ENCODE peak calls at places on chromosomes 6 and 20, in eight cellular contexts. One of them, this sample, is unnamed.

GRCh38 chr20:33162753-33163152 is 5.2 kb upstream of the BPIFA2 start:
- DNase-seq in suprapubic skin: peak; percentile 47
- DNase-seq in upper lobe of left lung: no peak
- DNase-seq in HepG2: no peak
- DNase-seq in sigmoid colon: no peak
- DNase-seq in GM12878: no peak
- DNase-seq in esophagus muscularis mucosa: no peak
- DNase-seq in K562: no peak
- DNase-seq in this sample: peak; percentile 21

GRCh38 chr6:24352434-24352833 is 5.4 kb downstream of the DCDC2 start:
- DNase-seq in upper lobe of left lung: no peak
- DNase-seq in sigmoid colon: no peak
- DNase-seq in GM12878: no peak
- DNase-seq in K562: no peak
- DNase-seq in suprapubic skin: no peak
- DNase-seq in HepG2: no peak
- DNase-seq in esophagus muscularis mucosa: no peak
- DNase-seq in this sample: no peak

GRCh38 chr6:132730560-132730959 is 16.7 kb upstream of the VNN1 start:
- DNase-seq in suprapubic skin: no peak
- DNase-seq in HepG2: no peak
- DNase-seq in esophagus muscularis mucosa: no peak
- DNase-seq in GM12878: no peak
- DNase-seq in K562: no peak
- DNase-seq in sigmoid colon: no peak
- DNase-seq in upper lobe of left lung: no peak
- DNase-seq in this sample: no peak

GRCh38 chr20:36344517-36345132 is 38.5 kb downstream of the DLGAP4 start:
- DNase-seq in upper lobe of left lung: no peak
- DNase-seq in GM12878: no peak
- DNase-seq in esophagus muscularis mucosa: no peak
- DNase-seq in suprapubic skin: no peak
- DNase-seq in sigmoid colon: no peak
- DNase-seq in K562: peak; percentile 67
- DNase-seq in HepG2: peak; percentile 59
- DNase-seq in this sample: peak; percentile 37

GRCh38 chr6:129882510-129883023 is 21.5 kb upstream of the TMEM244 start:
- DNase-seq in GM12878: peak; percentile 74
- DNase-seq in upper lobe of left lung: peak; percentile 3
- DNase-seq in sigmoid colon: no peak
- DNase-seq in K562: no peak
- DNase-seq in suprapubic skin: no peak
- DNase-seq in HepG2: no peak
- DNase-seq in esophagus muscularis mucosa: no peak
- DNase-seq in this sample: no peak

GRCh38 chr6:97195117-97195516 is 87.9 kb downstream of the MMS22L start:
- DNase-seq in GM12878: no peak
- DNase-seq in suprapubic skin: no peak
- DNase-seq in esophagus muscularis mucosa: no peak
- DNase-seq in K562: no peak
- DNase-seq in sigmoid colon: no peak
- DNase-seq in HepG2: no peak
- DNase-seq in upper lobe of left lung: no peak
- DNase-seq in this sample: no peak

GRCh38 chr6:39686980-39687379 is 38.2 kb downstream of the KIF6 start:
- DNase-seq in upper lobe of left lung: no peak
- DNase-seq in GM12878: no peak
- DNase-seq in esophagus muscularis mucosa: no peak
- DNase-seq in suprapubic skin: no peak
- DNase-seq in sigmoid colon: no peak
- DNase-seq in K562: no peak
- DNase-seq in HepG2: no peak
- DNase-seq in this sample: no peak

GRCh38 chr6:85996034-85996375 is 353.3 kb upstream of the SYNCRIP start:
- DNase-seq in sigmoid colon: no peak
- DNase-seq in esophagus muscularis mucosa: no peak
- DNase-seq in K562: no peak
- DNase-seq in GM12878: no peak
- DNase-seq in suprapubic skin: no peak
- DNase-seq in upper lobe of left lung: no peak
- DNase-seq in HepG2: no peak
- DNase-seq in this sample: no peak

GRCh38 chr6:145814035-145814500 is 527 bp downstream of the FBXO30 start:
- DNase-seq in K562: peak; percentile 75
- DNase-seq in sigmoid colon: peak; percentile 69
- DNase-seq in esophagus muscularis mucosa: no peak
- DNase-seq in GM12878: peak; percentile 20
- DNase-seq in suprapubic skin: no peak
- DNase-seq in upper lobe of left lung: no peak
- DNase-seq in HepG2: peak; percentile 54
- DNase-seq in this sample: no peak

GRCh38 chr20:10167025-10167424 is 51.6 kb upstream of the SNAP25 start:
- DNase-seq in GM12878: no peak
- DNase-seq in esophagus muscularis mucosa: no peak
- DNase-seq in suprapubic skin: no peak
- DNase-seq in K562: no peak
- DNase-seq in upper lobe of left lung: no peak
- DNase-seq in sigmoid colon: no peak
- DNase-seq in HepG2: no peak
- DNase-seq in this sample: no peak

GRCh38 chr6:85703359-85703758 is 60.7 kb upstream of the SYNCRIP start:
- DNase-seq in suprapubic skin: no peak
- DNase-seq in K562: no peak
- DNase-seq in HepG2: no peak
- DNase-seq in GM12878: no peak
- DNase-seq in sigmoid colon: no peak
- DNase-seq in esophagus muscularis mucosa: no peak
- DNase-seq in upper lobe of left lung: no peak
- DNase-seq in this sample: no peak

GRCh38 chr6:151999194-151999593 is 191.7 kb downstream of the ESR1 start:
- DNase-seq in K562: no peak
- DNase-seq in HepG2: no peak
- DNase-seq in suprapubic skin: no peak
- DNase-seq in sigmoid colon: no peak
- DNase-seq in upper lobe of left lung: no peak
- DNase-seq in esophagus muscularis mucosa: no peak
- DNase-seq in GM12878: no peak
- DNase-seq in this sample: no peak

GRCh38 chr6:166415306-166415705 is 32.6 kb upstream of the MPC1 start:
- DNase-seq in sigmoid colon: no peak
- DNase-seq in suprapubic skin: no peak
- DNase-seq in upper lobe of left lung: no peak
- DNase-seq in GM12878: no peak
- DNase-seq in HepG2: no peak
- DNase-seq in esophagus muscularis mucosa: no peak
- DNase-seq in K562: no peak
- DNase-seq in this sample: no peak

GRCh38 chr6:32854376-32855178 is 585 bp downstream of the PSMB9 start:
- DNase-seq in suprapubic skin: no peak
- DNase-seq in sigmoid colon: peak; percentile 81
- DNase-seq in K562: no peak
- DNase-seq in esophagus muscularis mucosa: no peak
- DNase-seq in GM12878: no peak
- DNase-seq in HepG2: no peak
- DNase-seq in upper lobe of left lung: no peak
- DNase-seq in this sample: peak; percentile 59

GRCh38 chr20:33725607-33726264 is 5.6 kb upstream of the PXMP4 start:
- DNase-seq in K562: no peak
- DNase-seq in HepG2: no peak
- DNase-seq in upper lobe of left lung: no peak
- DNase-seq in esophagus muscularis mucosa: no peak
- DNase-seq in sigmoid colon: no peak
- DNase-seq in suprapubic skin: no peak
- DNase-seq in GM12878: no peak
- DNase-seq in this sample: no peak

GRCh38 chr6:155273438-155273837 is 9.6 kb downstream of the CLDN20 start:
- DNase-seq in sigmoid colon: no peak
- DNase-seq in upper lobe of left lung: no peak
- DNase-seq in GM12878: no peak
- DNase-seq in esophagus muscularis mucosa: no peak
- DNase-seq in HepG2: no peak
- DNase-seq in suprapubic skin: no peak
- DNase-seq in K562: peak; percentile 8
- DNase-seq in this sample: no peak

GRCh38 chr20:25622450-25623224 is 1.2 kb downstream of the NANP start:
- DNase-seq in esophagus muscularis mucosa: no peak
- DNase-seq in sigmoid colon: no peak
- DNase-seq in upper lobe of left lung: no peak
- DNase-seq in GM12878: no peak
- DNase-seq in HepG2: peak; percentile 20
- DNase-seq in suprapubic skin: no peak
- DNase-seq in K562: no peak
- DNase-seq in this sample: no peak

GRCh38 chr20:51345601-51346101 is 196.9 kb downstream of the NFATC2 start:
- DNase-seq in upper lobe of left lung: no peak
- DNase-seq in suprapubic skin: no peak
- DNase-seq in esophagus muscularis mucosa: no peak
- DNase-seq in HepG2: no peak
- DNase-seq in GM12878: no peak
- DNase-seq in K562: no peak
- DNase-seq in sigmoid colon: peak; percentile 58
- DNase-seq in this sample: no peak

GRCh38 chr20:61635721-61636455 is 383.8 kb downstream of the CDH4 start:
- DNase-seq in esophagus muscularis mucosa: no peak
- DNase-seq in suprapubic skin: no peak
- DNase-seq in K562: no peak
- DNase-seq in HepG2: no peak
- DNase-seq in sigmoid colon: no peak
- DNase-seq in upper lobe of left lung: peak; percentile 37
- DNase-seq in GM12878: no peak
- DNase-seq in this sample: no peak

DNA sequence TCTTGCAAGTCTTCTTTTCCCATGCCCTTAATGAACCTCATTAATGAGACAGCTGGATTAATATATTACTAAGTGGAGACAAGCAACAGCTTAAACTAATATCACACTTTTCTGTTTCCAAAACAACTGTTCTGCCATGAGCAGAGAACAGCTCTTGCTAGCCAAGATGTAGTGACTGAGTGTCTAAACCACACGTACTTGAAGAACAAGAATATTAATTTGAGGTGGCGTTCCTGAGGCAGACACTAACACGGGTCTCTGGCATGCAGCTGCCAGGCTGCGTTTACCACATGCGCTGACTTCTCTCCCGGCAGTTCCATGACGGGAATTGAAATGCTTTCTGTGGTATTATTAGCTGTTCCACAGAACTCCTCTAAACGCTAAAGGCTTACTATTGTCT is 80.6 kb downstream of the FNDC1 start:
- DNase-seq in esophagus muscularis mucosa: peak; percentile 42
- DNase-seq in upper lobe of left lung: no peak
- DNase-seq in sigmoid colon: no peak
- DNase-seq in GM12878: no peak
- DNase-seq in K562: no peak
- DNase-seq in HepG2: no peak
- DNase-seq in suprapubic skin: no peak
- DNase-seq in this sample: no peak
- TF ChIP-seq POLR2AphosphoS5 in esophagus muscularis mucosa: peak; percentile 29
- TF ChIP-seq POLR2AphosphoS5 in upper lobe of left lung: no peak
- TF ChIP-seq POLR2AphosphoS5 in sigmoid colon: no peak
- TF ChIP-seq POLR2AphosphoS5 in GM12878: no peak
- TF ChIP-seq POLR2AphosphoS5 in K562: no peak
- TF ChIP-seq POLR2AphosphoS5 in HepG2: no peak
- TF ChIP-seq POLR2AphosphoS5 in suprapubic skin: no peak
- TF ChIP-seq POLR2AphosphoS5 in this sample: no peak

GRCh38 chr20:44264287-44264686 is 17.2 kb downstream of the GDAP1L1 start:
- DNase-seq in esophagus muscularis mucosa: no peak
- DNase-seq in sigmoid colon: no peak
- DNase-seq in HepG2: no peak
- DNase-seq in suprapubic skin: no peak
- DNase-seq in K562: peak; percentile 27
- DNase-seq in upper lobe of left lung: no peak
- DNase-seq in GM12878: no peak
- DNase-seq in this sample: no peak
- TF ChIP-seq EP300 in esophagus muscularis mucosa: no peak
- TF ChIP-seq EP300 in sigmoid colon: no peak
- TF ChIP-seq EP300 in HepG2: no peak
- TF ChIP-seq EP300 in suprapubic skin: no peak
- TF ChIP-seq EP300 in K562: no peak
- TF ChIP-seq EP300 in upper lobe of left lung: no peak
- TF ChIP-seq EP300 in GM12878: no peak
- TF ChIP-seq EP300 in this sample: no peak

DNA sequence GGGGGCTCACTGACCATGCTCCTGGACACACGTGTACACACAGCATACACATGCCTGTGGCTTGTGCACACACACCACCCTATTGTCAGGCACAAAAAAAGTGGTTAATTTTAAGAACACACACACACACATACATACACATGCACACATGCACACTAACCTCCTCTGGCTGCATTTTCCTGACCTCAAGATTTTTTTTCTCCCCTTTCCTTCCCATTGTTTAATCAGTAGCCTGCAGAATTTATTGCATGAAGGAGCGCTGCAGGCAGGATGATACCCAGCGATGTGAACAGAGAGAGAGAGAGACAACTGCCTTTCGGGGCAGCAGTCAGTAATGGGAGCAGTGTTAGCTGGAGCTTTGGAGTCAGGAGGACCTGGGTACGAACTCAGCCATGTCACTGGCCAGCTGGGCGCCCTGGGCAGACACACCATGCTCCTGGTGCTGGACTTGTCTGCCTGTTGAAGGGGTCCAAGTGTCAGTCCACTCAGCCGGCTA is 990 bp upstream of the TRAF3IP2 start:
- DNase-seq in HepG2: no peak
- DNase-seq in upper lobe of left lung: no peak
- DNase-seq in suprapubic skin: no peak
- DNase-seq in sigmoid colon: no peak
- DNase-seq in esophagus muscularis mucosa: no peak
- DNase-seq in K562: no peak
- DNase-seq in GM12878: no peak
- DNase-seq in this sample: no peak
- TF ChIP-seq POLR2AphosphoS5 in HepG2: no peak
- TF ChIP-seq POLR2AphosphoS5 in upper lobe of left lung: no peak
- TF ChIP-seq POLR2AphosphoS5 in suprapubic skin: no peak
- TF ChIP-seq POLR2AphosphoS5 in sigmoid colon: no peak
- TF ChIP-seq POLR2AphosphoS5 in esophagus muscularis mucosa: no peak
- TF ChIP-seq POLR2AphosphoS5 in K562: no peak
- TF ChIP-seq POLR2AphosphoS5 in GM12878: no peak
- TF ChIP-seq POLR2AphosphoS5 in this sample: no peak

GRCh38 chr6:108651781-108652227 is 91.1 kb downstream of the FOXO3 start:
- DNase-seq in HepG2: no peak
- DNase-seq in GM12878: no peak
- DNase-seq in esophagus muscularis mucosa: no peak
- DNase-seq in K562: no peak
- DNase-seq in suprapubic skin: no peak
- DNase-seq in upper lobe of left lung: no peak
- DNase-seq in sigmoid colon: peak; percentile 85
- DNase-seq in this sample: no peak

GRCh38 chr6:108655840-108656650 is 95.3 kb downstream of the FOXO3 start:
- DNase-seq in K562: no peak
- DNase-seq in GM12878: no peak
- DNase-seq in esophagus muscularis mucosa: no peak
- DNase-seq in sigmoid colon: peak; percentile 77
- DNase-seq in HepG2: peak; percentile 62
- DNase-seq in upper lobe of left lung: no peak
- DNase-seq in suprapubic skin: no peak
- DNase-seq in this sample: no peak

GRCh38 chr6:108652375-108652774 is 91.7 kb downstream of the FOXO3 start:
- DNase-seq in sigmoid colon: no peak
- DNase-seq in GM12878: no peak
- DNase-seq in upper lobe of left lung: no peak
- DNase-seq in K562: no peak
- DNase-seq in esophagus muscularis mucosa: no peak
- DNase-seq in suprapubic skin: no peak
- DNase-seq in HepG2: no peak
- DNase-seq in this sample: no peak

GRCh38 chr6:108654465-108655106 is 93.9 kb downstream of the FOXO3 start:
- DNase-seq in GM12878: no peak
- DNase-seq in sigmoid colon: no peak
- DNase-seq in HepG2: no peak
- DNase-seq in esophagus muscularis mucosa: no peak
- DNase-seq in K562: no peak
- DNase-seq in upper lobe of left lung: no peak
- DNase-seq in suprapubic skin: no peak
- DNase-seq in this sample: no peak

GRCh38 chr6:108653864-108654402 is 93.2 kb downstream of the FOXO3 start:
- DNase-seq in K562: no peak
- DNase-seq in HepG2: no peak
- DNase-seq in suprapubic skin: no peak
- DNase-seq in sigmoid colon: peak; percentile 85
- DNase-seq in GM12878: no peak
- DNase-seq in esophagus muscularis mucosa: no peak
- DNase-seq in upper lobe of left lung: no peak
- DNase-seq in this sample: peak; percentile 57
- TF ChIP-seq EP300 in K562: no peak
- TF ChIP-seq EP300 in HepG2: no peak
- TF ChIP-seq EP300 in suprapubic skin: peak; percentile 91
- TF ChIP-seq EP300 in sigmoid colon: peak; percentile 94
- TF ChIP-seq EP300 in GM12878: no peak
- TF ChIP-seq EP300 in esophagus muscularis mucosa: peak; percentile 96
- TF ChIP-seq EP300 in upper lobe of left lung: peak; percentile 81
- TF ChIP-seq EP300 in this sample: peak; percentile 64